ENCODE peak calls at places on chromosomes 13 and 19, in four cellular contexts. L, R, M and A are unnamed samples.

GRCh38 chr13:92739306-92739818 is 487.2 kb upstream of the GPC6 start:
- DNase-seq in L (no peak), R (no peak), M (no peak), A (no peak)

GRCh38 chr13:58476176-58476575 is 844.6 kb downstream of the PCDH17 start:
- DNase-seq in L (no peak), R (no peak), M (no peak), A (no peak)

GRCh38 chr19:33350538-33351309 is 22.8 kb upstream of the CEBPG start:
- DNase-seq in L (peak), R (no peak), M (peak), A (no peak)

GRCh38 chr19:7888145-7888825 is at the start of gene LRRC8E:
- DNase-seq in L (peak), R (no peak), M (peak), A (no peak)

GRCh38 chr13:50521750-50522149 is 321.7 kb downstream of the DLEU7 start:
- DNase-seq in L (no peak), R (no peak), M (peak), A (no peak)

GRCh38 chr19:11530432-11530831 is 1.5 kb upstream of the ECSIT start:
- DNase-seq in L (peak), R (peak), M (peak), A (peak)

GRCh38 chr13:40302351-40302750 is 364.1 kb downstream of the FOXO1 start:
- DNase-seq in L (no peak), R (no peak), M (no peak), A (no peak)

GRCh38 chr19:29478578-29479565 is 46.9 kb upstream of the VSTM2B start:
- DNase-seq in L (no peak), R (no peak), M (peak), A (peak)

GRCh38 chr19:3115916-3116602 is 19.8 kb upstream of the GNA15 start:
- DNase-seq in L (no peak), R (peak), M (no peak), A (no peak)

GRCh38 chr19:11659612-11660011 is 62.3 kb downstream of the ZNF627 start:
- DNase-seq in L (no peak), R (no peak), M (no peak), A (no peak)

GRCh38 chr13:25178070-25178469 is 6.0 kb upstream of the AMER2 start:
- DNase-seq in L (no peak), R (no peak), M (no peak), A (no peak)

GRCh38 chr13:112870062-112870352 is 99.0 kb upstream of the MCF2L start:
- DNase-seq in L (no peak), R (no peak), M (no peak), A (no peak)

GRCh38 chr13:96551540-96551939 is 442.7 kb downstream of the OXGR1 start:
- DNase-seq in L (no peak), R (no peak), M (no peak), A (no peak)

GRCh38 chr19:50204811-50205675 is 1.6 kb downstream of the MYH14 start:
- DNase-seq in L (no peak), R (peak), M (peak), A (no peak)

GRCh38 chr19:49371184-49371583 is 7.5 kb downstream of the DKKL1 start:
- DNase-seq in L (no peak), R (no peak), M (no peak), A (no peak)

GRCh38 chr13:46665630-46666482 is 112.9 kb downstream of the LRCH1 start:
- DNase-seq in L (no peak), R (no peak), M (no peak), A (no peak)

GRCh38 chr13:75308222-75308621 is 173.7 kb downstream of the TBC1D4 start:
- DNase-seq in L (no peak), R (no peak), M (no peak), A (no peak)

GRCh38 chr13:24723206-24723605 is 40.8 kb upstream of the RNF17 start:
- DNase-seq in L (no peak), R (no peak), M (no peak), A (no peak)

GRCh38 chr13:52356327-52356726 is 49.6 kb downstream of the THSD1 start:
- DNase-seq in L (peak), R (no peak), M (no peak), A (no peak)

GRCh38 chr13:62119739-62120700 is 704.4 kb upstream of the PCDH20 start:
- DNase-seq in L (peak), R (no peak), M (no peak), A (no peak)

GRCh38 chr19:46192990-46193650 is 36.4 kb upstream of the IGFL1 start:
- DNase-seq in L (no peak), R (no peak), M (no peak), A (no peak)

GRCh38 chr13:85140192-85140591 is 659.0 kb downstream of the SLITRK6 start:
- DNase-seq in L (no peak), R (no peak), M (no peak), A (no peak)

GRCh38 chr13:105616313-105617075 is 919.0 kb downstream of the EFNB2 start:
- DNase-seq in L (no peak), R (no peak), M (no peak), A (no peak)

GRCh38 chr13:41465965-41466364 is 8.6 kb downstream of the RGCC start:
- DNase-seq in L (no peak), R (no peak), M (no peak), A (no peak)

GRCh38 chr19:43934055-43934984 is 762 bp downstream of the ZNF45 start:
- DNase-seq in L (no peak), R (no peak), M (no peak), A (no peak)

GRCh38 chr19:2475018-2475701 is 767 bp upstream of the GADD45B start:
- DNase-seq in L (no peak), R (peak), M (peak), A (no peak)

GRCh38 chr19:15556634-15557181 is 48.4 kb downstream of the CYP4F22 start:
- DNase-seq in L (no peak), R (no peak), M (no peak), A (no peak)

GRCh38 chr19:38952395-38953165 is 21.8 kb downstream of the MRPS12 start:
- DNase-seq in L (no peak), R (no peak), M (peak), A (no peak)

GRCh38 chr19:32035611-32036010 is 309.8 kb upstream of the ZNF507 start:
- DNase-seq in L (no peak), R (no peak), M (no peak), A (no peak)

GRCh38 chr13:21548577-21548976 is 55.4 kb downstream of the MICU2 start:
- DNase-seq in L (no peak), R (no peak), M (no peak), A (no peak)

GRCh38 chr13:21549633-21550032 is 54.3 kb downstream of the MICU2 start:
- DNase-seq in L (no peak), R (no peak), M (no peak), A (no peak)

GRCh38 chr13:21544515-21544914 is 59.5 kb downstream of the MICU2 start:
- DNase-seq in L (no peak), R (no peak), M (no peak), A (no peak)

GRCh38 chr13:21542563-21542962 is 61.4 kb downstream of the MICU2 start:
- DNase-seq in L (no peak), R (no peak), M (no peak), A (no peak)

GRCh38 chr13:21546372-21546771 is 57.6 kb downstream of the MICU2 start:
- DNase-seq in L (no peak), R (no peak), M (no peak), A (no peak)
- H3K4me3 ChIP-seq in L (no peak), R (no peak), M (no peak), A (no peak)

DNA sequence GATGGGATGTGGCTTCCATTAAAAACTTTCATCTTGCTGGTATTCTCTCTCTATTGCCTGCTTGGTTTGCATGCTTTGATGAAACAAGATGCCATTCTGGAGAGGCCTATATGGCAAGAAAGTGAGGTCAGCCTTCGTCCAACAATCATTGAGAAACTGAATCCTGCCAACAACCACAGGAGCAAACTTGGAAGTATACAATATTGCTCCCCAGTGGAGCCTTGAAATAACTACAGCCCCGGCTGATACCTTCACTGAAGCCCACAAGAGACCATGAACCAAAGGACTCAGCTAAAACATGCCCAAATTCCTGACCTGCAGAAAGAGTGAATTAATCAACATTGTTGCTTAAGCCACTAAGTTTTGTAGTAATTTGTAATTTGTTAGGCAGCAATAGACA is 82.5 kb upstream of the FGF14 start:
- DNase-seq in L (no peak), R (no peak), M (no peak), A (no peak)
- TF ChIP-seq CTCF in L (peak), R (peak), M (no peak), A (peak)

DNA sequence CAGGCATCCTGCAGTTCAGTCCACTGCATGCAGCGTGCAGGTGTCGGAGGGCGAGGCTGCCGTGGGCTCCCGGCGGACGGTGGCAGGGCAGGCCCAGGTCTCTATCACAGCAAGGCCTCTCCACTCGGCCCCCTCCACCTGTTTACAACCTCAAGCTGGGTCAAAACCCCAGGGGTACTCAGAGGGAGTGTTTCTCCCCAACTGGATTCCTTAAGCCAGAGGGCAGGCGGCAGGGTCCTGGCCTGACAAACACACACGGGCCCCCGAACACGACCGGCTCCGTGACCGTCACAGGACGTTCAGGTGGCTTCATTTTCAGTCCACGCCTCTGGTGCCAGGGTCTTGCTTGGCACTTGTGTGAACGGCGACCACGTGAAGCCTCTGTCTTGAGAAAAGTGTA is 23.5 kb downstream of the RASA3 start:
- DNase-seq in L (no peak), R (no peak), M (no peak), A (peak)
- H3K4me3 ChIP-seq in L (no peak), R (no peak), M (no peak), A (no peak)

GRCh38 chr19:34867631-34868030 is 59.1 kb upstream of the ZNF30 start:
- DNase-seq in L (no peak), R (no peak), M (no peak), A (no peak)
- TF ChIP-seq CTCF in L (no peak), R (no peak), M (no peak), A (no peak)